ENCODE peak calls at places on chromosomes 12 and 14, in five cellular contexts. L is WTC11, A is osteoblast, U is adrenal gland, S is type B pancreatic cell. X is an unnamed sample.

GRCh38 chr12:125053821-125054220 is 11.4 kb upstream of the AACS start:
- DNase-seq in L (no peak), A (no peak), S (no peak), U (no peak), X (no peak)

GRCh38 chr14:69941768-69942742 is 62.8 kb downstream of the SMOC1 start:
- DNase-seq in L (no peak), S (no peak), A (no peak), U (no peak), X (no peak)

GRCh38 chr14:85296466-85297210 is 233.3 kb upstream of the FLRT2 start:
- DNase-seq in U (peak), S (no peak), A (peak), L (no peak), X (no peak)

GRCh38 chr12:54162741-54163140 is 26.0 kb downstream of the SMUG1 start:
- DNase-seq in L (no peak), S (no peak), U (no peak), A (no peak), X (no peak)

GRCh38 chr12:31362115-31362758 is 36.3 kb upstream of the SINHCAF start:
- DNase-seq in A (peak), S (no peak), L (peak), U (no peak), X (no peak)

GRCh38 chr14:81480741-81481140 is 52.9 kb downstream of the SEL1L start:
- DNase-seq in L (no peak), A (no peak), S (no peak), U (no peak), X (no peak)

GRCh38 chr12:114407566-114408411 is 1.8 kb upstream of the TBX5 start:
- DNase-seq in A (peak), L (peak), S (no peak), U (no peak), X (no peak)

GRCh38 chr12:67751376-67751928 is 102.9 kb downstream of the DYRK2 start:
- DNase-seq in L (no peak), S (no peak), U (no peak), A (no peak), X (no peak)

GRCh38 chr14:72492196-72492595 is 401.7 kb downstream of the DPF3 start:
- DNase-seq in A (no peak), U (no peak), L (no peak), S (no peak), X (no peak)

GRCh38 chr14:68977741-68978549 is 1.2 kb downstream of the ACTN1 start:
- DNase-seq in L (peak), U (peak), A (peak), S (no peak), X (peak)

GRCh38 chr12:113439606-113440030 is 17.4 kb downstream of the SDSL start:
- DNase-seq in S (no peak), L (peak), U (peak), A (peak), X (no peak)

GRCh38 chr12:125143491-125143890 is 78.3 kb downstream of the AACS start:
- DNase-seq in S (no peak), L (no peak), U (peak), A (no peak), X (no peak)

GRCh38 chr12:58727526-58727925 is 192.8 kb downstream of the LRIG3 start:
- DNase-seq in S (no peak), U (no peak), L (no peak), A (no peak), X (no peak)

GRCh38 chr12:111183094-111183493 is 185.8 kb downstream of the PHETA1 start:
- DNase-seq in U (no peak), A (no peak), L (no peak), S (no peak), X (no peak)

GRCh38 chr12:92404921-92405320 is 259.3 kb upstream of the BTG1 start:
- DNase-seq in S (no peak), U (no peak), L (no peak), A (no peak), X (no peak)

GRCh38 chr14:30193791-30194407 is 266.3 kb upstream of the PRKD1 start:
- DNase-seq in L (no peak), U (no peak), A (peak), S (no peak), X (no peak)

GRCh38 chr14:75222208-75222701 is 45.8 kb upstream of the TMED10 start:
- DNase-seq in L (no peak), A (peak), U (no peak), S (no peak), X (peak)

GRCh38 chr12:100720016-100720654 is 74.4 kb upstream of the ANO4 start:
- DNase-seq in L (no peak), A (no peak), S (no peak), U (no peak), X (no peak)

GRCh38 chr14:90784621-90785270 is 31.5 kb downstream of the TTC7B start:
- DNase-seq in U (no peak), S (no peak), L (no peak), A (no peak), X (peak)

GRCh38 chr14:64220466-64220865 is 73.7 kb downstream of the ESR2 start:
- DNase-seq in A (no peak), U (peak), S (no peak), L (no peak), X (peak)

GRCh38 chr12:120229071-120229582 is 28.2 kb upstream of the RPLP0 start:
- DNase-seq in L (peak), S (no peak), U (peak), A (peak), X (peak)

GRCh38 chr12:64008596-64008995 is 164.1 kb downstream of the SRGAP1 start:
- DNase-seq in L (no peak), S (no peak), A (no peak), U (no peak), X (no peak)

GRCh38 chr14:60945984-60946383 is 34.9 kb downstream of the TRMT5 start:
- DNase-seq in A (no peak), S (no peak), L (no peak), U (no peak), X (no peak)

GRCh38 chr14:68394719-68395117 is 398.1 kb downstream of the ZFP36L1 start:
- DNase-seq in U (no peak), L (peak), A (peak), S (no peak), X (peak)

GRCh38 chr14:44963775-44964380 is 1.9 kb downstream of the TOGARAM1 start:
- DNase-seq in A (no peak), U (no peak), S (no peak), L (no peak), X (no peak)

GRCh38 chr12:31491819-31492598 is 98.9 kb downstream of the DENND5B start:
- DNase-seq in S (no peak), A (no peak), U (peak), L (no peak), X (no peak)

GRCh38 chr14:102691763-102692162 is 85.5 kb upstream of the TRAF3 start:
- DNase-seq in L (no peak), U (no peak), A (no peak), S (no peak), X (no peak)

GRCh38 chr12:52579468-52580450 is 6.1 kb upstream of the KRT74 start:
- DNase-seq in S (no peak), L (no peak), U (no peak), A (no peak), X (peak)

GRCh38 chr12:2894961-2895360 is 4.3 kb downstream of the TULP3 start:
- DNase-seq in A (no peak), S (no peak), U (no peak), L (no peak), X (peak)

GRCh38 chr14:67411375-67411774 is 590 bp downstream of the PLEK2 start:
- DNase-seq in L (no peak), S (no peak), A (no peak), U (no peak), X (peak)

GRCh38 chr14:69044965-69045555 is 66.0 kb upstream of the ACTN1 start:
- DNase-seq in S (no peak), L (no peak), A (peak), U (no peak), X (no peak)

GRCh38 chr12:106837782-106838181 is 63.3 kb downstream of the RIC8B start:
- DNase-seq in L (no peak), U (no peak), A (no peak), S (no peak), X (no peak)

GRCh38 chr12:28459481-28459880 is 269.2 kb downstream of the CCDC91 start:
- DNase-seq in S (no peak), U (no peak), L (no peak), A (no peak), X (no peak)

GRCh38 chr14:72318648-72319047 is 386.4 kb downstream of the RGS6 start:
- DNase-seq in A (no peak), L (no peak), S (no peak), U (no peak), X (no peak)

GRCh38 chr12:13417516-13417915 is 221.0 kb downstream of the EMP1 start:
- DNase-seq in A (no peak), L (no peak), S (no peak), U (no peak), X (no peak)

GRCh38 chr12:109130755-109131521 is 14.6 kb downstream of the ACACB start:
- DNase-seq in S (no peak), U (peak), L (no peak), A (no peak), X (peak)

GRCh38 chr12:19198272-19198671 is 68.7 kb downstream of the PLEKHA5 start:
- DNase-seq in A (no peak), U (peak), S (no peak), L (no peak), X (no peak)

GRCh38 chr14:92880851-92881250 is 42.1 kb upstream of the CHGA start:
- DNase-seq in S (no peak), L (peak), U (peak), A (no peak), X (no peak)
- TF ChIP-seq CTCF in S (peak), L (peak), U (peak), A (peak), X (no peak)

DNA sequence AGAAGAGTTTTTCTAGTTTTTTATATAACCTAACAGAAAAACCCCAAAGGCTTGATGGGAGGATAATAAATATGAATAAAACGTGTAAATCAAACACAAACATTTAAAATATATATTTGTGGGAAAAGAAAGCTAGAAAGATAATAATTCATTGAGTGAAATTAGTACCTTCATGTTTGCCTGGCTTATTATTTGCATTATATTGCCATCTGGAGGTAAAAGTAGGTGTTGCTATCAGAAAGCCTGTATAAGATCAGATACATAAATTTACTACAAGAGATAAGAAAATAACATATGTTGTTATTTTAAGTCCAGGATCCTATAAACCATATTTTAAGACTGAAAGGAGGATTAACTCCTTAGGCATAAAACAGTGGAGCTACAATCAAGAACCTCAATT is 77.7 kb downstream of the NTS start:
- DNase-seq in A (no peak), U (no peak), L (no peak), S (no peak), X (no peak)
- TF ChIP-seq CTCF in A (peak), U (no peak), L (peak), S (peak), X (no peak)

GRCh38 chr12:26088999-26089398 is 35.8 kb downstream of the BHLHE41 start:
- DNase-seq in U (no peak), S (no peak), L (no peak), A (no peak), X (no peak)

GRCh38 chr12:26097046-26097878 is 27.6 kb downstream of the BHLHE41 start:
- DNase-seq in A (no peak), U (peak), L (peak), S (no peak), X (peak)

GRCh38 chr12:26090853-26091510 is 33.9 kb downstream of the BHLHE41 start:
- DNase-seq in L (no peak), S (no peak), U (no peak), A (no peak), X (no peak)

GRCh38 chr12:26092706-26093105 is 32.1 kb downstream of the BHLHE41 start:
- DNase-seq in S (no peak), U (no peak), L (no peak), A (no peak), X (no peak)

GRCh38 chr12:26091837-26092236 is 33.0 kb downstream of the BHLHE41 start:
- DNase-seq in L (peak), S (no peak), A (no peak), U (no peak), X (no peak)
- TF ChIP-seq CTCF in L (no peak), S (peak), A (peak), U (no peak), X (no peak)

GRCh38 chr14:100383727-100384158 is 60.6 kb downstream of the SLC25A47 start:
- DNase-seq in L (peak), A (peak), U (peak), S (no peak), X (peak)
- TF ChIP-seq CTCF in L (peak), A (peak), U (peak), S (peak), X (peak)

DNA sequence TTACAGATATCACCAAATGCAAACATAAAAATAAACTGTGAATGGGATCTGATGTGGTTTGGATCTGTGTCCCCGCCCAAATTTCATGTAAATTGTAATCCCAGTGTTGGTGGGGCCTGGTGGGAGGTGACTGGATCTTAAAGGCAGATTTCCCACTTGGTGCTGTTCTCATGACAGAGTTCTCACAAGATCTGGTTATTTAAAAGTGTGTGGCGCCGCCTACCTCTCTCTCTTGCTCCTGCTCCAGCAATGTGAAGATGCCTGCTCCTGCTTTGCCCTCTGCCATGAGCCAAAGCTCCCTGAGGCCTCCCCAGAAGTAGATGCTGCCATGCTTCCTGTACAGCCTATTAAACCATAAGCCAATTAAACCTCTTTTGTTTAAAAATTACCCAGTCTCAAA is 47.8 kb downstream of the SLC25A21 start:
- DNase-seq in L (peak), S (no peak), U (no peak), A (no peak), X (no peak)
- TF ChIP-seq CTCF in L (no peak), S (no peak), U (no peak), A (no peak), X (no peak)

GRCh38 chr14:89028462-89029134 is 204.1 kb downstream of the TTC8 start:
- DNase-seq in S (no peak), A (peak), L (no peak), U (no peak), X (no peak)

GRCh38 chr14:89024691-89025090 is 200.2 kb downstream of the TTC8 start:
- DNase-seq in L (no peak), S (no peak), A (no peak), U (no peak), X (no peak)

GRCh38 chr14:89022274-89022673 is 197.8 kb downstream of the TTC8 start:
- DNase-seq in A (no peak), S (no peak), L (no peak), U (no peak), X (no peak)

GRCh38 chr14:89027097-89027740 is 202.8 kb downstream of the TTC8 start:
- DNase-seq in S (no peak), L (peak), U (peak), A (peak), X (peak)

GRCh38 chr14:89025581-89026236 is 201.3 kb downstream of the TTC8 start:
- DNase-seq in U (no peak), S (no peak), A (peak), L (no peak), X (no peak)
- TF ChIP-seq CTCF in U (no peak), S (no peak), A (no peak), L (no peak), X (no peak)

X was measured in sigmoid colon.